ENCODE peak calls at places on chromosomes 5 and 9, in seven cellular contexts. H, J, X, V, L, W and F are unnamed samples.

GRCh38 chr9:97992219-97992618 is 9.1 kb downstream of the ANP32B start:
- DNase-seq in V (no peak), H (no peak), J (no peak), W (no peak), X (no peak), L (no peak), F (no peak)

GRCh38 chr5:115641948-115642347 is 16.1 kb upstream of the TMED7 start:
- DNase-seq in L (no peak), X (no peak), H (no peak), J (no peak), V (no peak), W (no peak), F (no peak)

GRCh38 chr9:27194401-27195091 is 85.5 kb downstream of the TEK start:
- DNase-seq in J (no peak), W (no peak), L (peak), H (no peak), X (no peak), V (no peak), F (peak)

GRCh38 chr5:77744116-77744515 is 32.0 kb downstream of the TBCA start:
- DNase-seq in J (no peak), L (no peak), X (no peak), W (no peak), H (no peak), V (no peak), F (no peak)

GRCh38 chr5:111772456-111772855 is 15.5 kb upstream of the NREP start:
- DNase-seq in V (no peak), X (no peak), L (no peak), W (peak), J (no peak), H (no peak), F (no peak)

GRCh38 chr5:12277504-12278192 is 373.4 kb upstream of the CTNND2 start:
- DNase-seq in L (no peak), V (no peak), X (no peak), H (no peak), J (no peak), W (no peak), F (no peak)

GRCh38 chr9:127877566-127877998 is at the start of gene AK1:
- DNase-seq in V (peak), H (peak), L (no peak), X (no peak), J (peak), W (peak), F (peak)

GRCh38 chr5:154288145-154288544 is 97.6 kb downstream of the GALNT10 start:
- DNase-seq in X (no peak), L (no peak), V (no peak), W (no peak), J (no peak), H (no peak), F (peak)

GRCh38 chr5:143106175-143106574 is 297.3 kb downstream of the NR3C1 start:
- DNase-seq in L (no peak), V (peak), H (no peak), W (no peak), X (peak), J (no peak), F (peak)

GRCh38 chr9:95772320-95773060 is 103.0 kb upstream of the ERCC6L2 start:
- DNase-seq in X (no peak), W (peak), V (no peak), H (no peak), L (no peak), J (no peak), F (peak)

GRCh38 chr5:59684388-59685003 is 209.0 kb downstream of the PDE4D start:
- DNase-seq in J (no peak), H (no peak), V (no peak), X (no peak), W (no peak), L (no peak), F (no peak)

GRCh38 chr9:22395585-22396205 is 50.9 kb upstream of the DMRTA1 start:
- DNase-seq in L (no peak), J (no peak), X (peak), V (no peak), H (no peak), W (no peak), F (no peak)

GRCh38 chr5:96823060-96823459 is 15.3 kb upstream of the ERAP1 start:
- DNase-seq in J (no peak), X (no peak), L (no peak), V (no peak), W (no peak), H (no peak), F (no peak)

GRCh38 chr5:14685757-14686156 is 21.2 kb downstream of the OTULIN start:
- DNase-seq in H (no peak), J (no peak), L (peak), W (no peak), X (no peak), V (no peak), F (peak)

GRCh38 chr5:17828709-17829108 is 194.4 kb downstream of the TAF11L14 start:
- DNase-seq in X (no peak), V (no peak), J (no peak), H (no peak), L (no peak), W (no peak), F (no peak)

GRCh38 chr9:116594552-116594951 is 92.6 kb upstream of the TRIM32 start:
- DNase-seq in J (no peak), V (no peak), X (no peak), W (no peak), H (no peak), L (peak), F (peak)

GRCh38 chr5:850511-851006 is at the start of gene ZDHHC11:
- DNase-seq in W (peak), J (peak), V (peak), L (no peak), H (no peak), X (no peak), F (no peak)

GRCh38 chr9:16864741-16865434 is 5.6 kb downstream of the BNC2 start:
- DNase-seq in X (no peak), W (no peak), V (no peak), L (no peak), J (no peak), H (no peak), F (peak)

GRCh38 chr5:102314328-102314727 is 18.2 kb upstream of the SLCO4C1 start:
- DNase-seq in H (no peak), V (no peak), L (no peak), X (no peak), W (no peak), J (no peak), F (no peak)

GRCh38 chr9:935348-935965 is 41.0 kb upstream of the DMRT3 start:
- DNase-seq in H (no peak), V (no peak), W (no peak), J (no peak), X (no peak), L (no peak), F (peak)

GRCh38 chr5:64869419-64869818 is 100.7 kb downstream of the CWC27 start:
- DNase-seq in J (no peak), W (no peak), X (no peak), H (no peak), L (peak), V (no peak), F (peak)

GRCh38 chr5:148725675-148726074 is 71.3 kb upstream of the HTR4 start:
- DNase-seq in W (no peak), H (no peak), L (no peak), X (no peak), J (no peak), V (no peak), F (no peak)

GRCh38 chr9:125694478-125694877 is 12.5 kb downstream of the MAPKAP1 start:
- DNase-seq in J (no peak), L (no peak), W (peak), H (no peak), V (no peak), X (no peak), F (no peak)

GRCh38 chr5:125484272-125485002 is 738.0 kb upstream of the ZNF608 start:
- DNase-seq in X (peak), L (peak), J (peak), H (peak), V (no peak), W (no peak), F (peak)

GRCh38 chr9:137198748-137199276 is 1.7 kb downstream of the TPRN start:
- DNase-seq in L (no peak), J (no peak), W (no peak), H (no peak), V (no peak), X (no peak), F (no peak)

GRCh38 chr5:34881246-34881645 is 34.1 kb downstream of the RAD1 start:
- DNase-seq in J (no peak), L (no peak), V (no peak), W (no peak), H (no peak), X (no peak), F (no peak)

GRCh38 chr9:13278368-13279246 is 885 bp downstream of the MPDZ start:
- DNase-seq in L (no peak), V (peak), X (no peak), J (peak), H (peak), W (peak), F (peak)

GRCh38 chr5:160468576-160468975 is 46.9 kb downstream of the PTTG1 start:
- DNase-seq in W (no peak), V (no peak), L (no peak), X (no peak), H (no peak), J (no peak), F (no peak)

GRCh38 chr9:108469654-108470053 is 386.1 kb downstream of the ACTL7B start:
- DNase-seq in X (no peak), J (no peak), V (no peak), H (no peak), W (no peak), L (no peak), F (peak)

GRCh38 chr9:129815278-129815677 is 8.7 kb downstream of the TOR1A start:
- DNase-seq in J (no peak), L (no peak), X (no peak), V (peak), W (no peak), H (no peak), F (no peak)

DNA sequence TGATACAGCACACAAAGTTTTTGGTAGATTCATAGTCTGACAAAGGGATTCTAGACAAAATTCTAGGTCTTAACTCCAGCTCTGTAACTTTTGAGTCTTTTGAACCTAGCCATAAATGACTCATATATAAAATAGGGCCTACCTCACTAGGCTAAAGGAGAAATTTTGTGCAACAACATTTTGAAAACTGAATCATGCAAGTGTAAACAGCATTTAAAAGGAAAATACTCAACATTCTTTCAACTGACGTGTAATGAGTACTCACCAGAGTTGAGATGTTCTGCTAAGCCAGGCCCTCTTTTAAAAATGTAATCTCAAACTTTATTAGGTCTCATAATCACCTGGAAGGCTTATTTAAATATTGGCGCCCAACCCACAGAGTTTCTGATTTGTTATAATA is 113.2 kb downstream of the STK32A start:
- DNase-seq in H (no peak), X (no peak), J (no peak), V (no peak), W (no peak), L (no peak), F (no peak)
- H3K4me3 ChIP-seq in H (no peak), X (no peak), J (no peak), V (no peak), W (no peak), L (no peak), F (no peak)

GRCh38 chr5:179986328-179986727 is 78.6 kb upstream of the TBC1D9B start:
- DNase-seq in H (no peak), L (no peak), W (no peak), J (no peak), X (peak), V (no peak), F (no peak)
- TF ChIP-seq CTCF in H (no peak), L (no peak), W (no peak), J (peak), X (peak), V (peak), F (no peak)

DNA sequence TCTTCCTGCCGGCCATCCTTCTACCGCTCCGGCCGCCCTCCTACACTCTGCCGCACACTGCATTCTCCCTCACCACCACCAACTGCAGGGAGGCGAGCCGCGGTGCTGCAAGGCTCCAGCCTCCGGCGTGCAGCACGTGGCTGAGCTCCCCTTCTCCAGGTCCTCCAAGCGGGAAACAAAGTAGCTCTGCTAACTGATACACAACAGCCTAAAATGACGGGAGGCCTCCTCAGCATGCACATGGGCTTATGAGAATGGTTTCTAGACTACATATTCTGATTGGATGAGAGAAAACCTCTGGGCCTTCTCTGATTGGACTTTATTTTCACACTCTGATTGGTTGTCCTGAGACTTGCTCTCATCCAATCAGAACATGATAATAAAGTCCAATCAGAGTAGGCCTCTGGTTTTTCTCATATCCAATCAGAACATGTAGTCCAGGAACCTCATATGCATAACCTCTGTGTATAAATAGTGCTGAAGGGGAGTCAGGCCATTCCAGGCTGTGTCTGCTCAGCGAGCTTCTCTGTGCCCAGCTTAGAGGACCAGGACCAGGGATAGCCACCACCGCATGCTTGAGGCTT is 27.0 kb upstream of the ZNF354B start:
- DNase-seq in L (no peak), V (no peak), J (no peak), H (no peak), W (no peak), X (no peak), F (no peak)
- H3K4me3 ChIP-seq in L (no peak), V (no peak), J (no peak), H (no peak), W (no peak), X (no peak), F (no peak)

GRCh38 chr9:80595192-80595591 is 1023.4 kb downstream of the TLE4 start:
- DNase-seq in W (no peak), X (no peak), J (no peak), V (no peak), L (no peak), H (no peak), F (no peak)
- TF ChIP-seq CTCF in W (peak), X (no peak), J (no peak), V (no peak), L (no peak), H (no peak), F (no peak)

DNA sequence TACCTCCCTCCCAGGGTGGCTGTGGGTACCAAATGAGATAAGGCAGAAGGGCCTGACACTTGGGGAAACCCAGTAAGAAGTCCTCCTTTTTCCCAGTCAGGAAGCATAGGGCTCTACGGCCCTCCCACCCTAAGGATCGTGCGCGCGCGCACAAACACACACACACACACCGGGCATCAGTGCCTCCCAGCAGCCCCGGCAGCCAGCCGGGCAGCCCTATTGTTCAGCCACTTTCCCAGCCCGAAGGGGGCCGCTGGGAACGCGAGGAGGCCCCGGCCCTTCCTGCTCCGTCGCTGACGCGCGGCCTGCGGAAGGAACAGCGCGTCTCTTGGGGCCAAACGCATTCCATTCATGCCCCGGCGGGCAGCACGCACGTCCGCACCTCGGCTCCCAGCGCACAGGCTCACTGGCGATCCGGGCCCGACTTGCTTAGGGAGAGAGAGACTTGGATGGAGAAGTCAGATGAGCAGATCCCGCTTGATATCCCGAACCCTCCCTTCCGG is 22.6 kb downstream of the DUSP1 start:
- DNase-seq in W (peak), H (peak), X (no peak), V (no peak), L (no peak), J (no peak), F (no peak)
- H3K4me3 ChIP-seq in W (peak), H (no peak), X (no peak), V (no peak), L (no peak), J (no peak), F (no peak)

GRCh38 chr9:72309366-72310133 is 55.5 kb downstream of the ZFAND5 start:
- DNase-seq in J (no peak), L (no peak), V (no peak), W (no peak), X (no peak), H (no peak), F (no peak)

GRCh38 chr9:72313507-72313906 is 51.5 kb downstream of the ZFAND5 start:
- DNase-seq in W (no peak), V (no peak), L (no peak), X (no peak), H (no peak), J (no peak), F (no peak)

GRCh38 chr9:72315510-72316287 is 49.3 kb downstream of the ZFAND5 start:
- DNase-seq in H (no peak), V (no peak), X (no peak), W (no peak), L (no peak), J (peak), F (peak)

GRCh38 chr9:72312563-72312962 is 52.4 kb downstream of the ZFAND5 start:
- DNase-seq in L (no peak), W (no peak), X (no peak), V (no peak), J (no peak), H (no peak), F (no peak)

DNA sequence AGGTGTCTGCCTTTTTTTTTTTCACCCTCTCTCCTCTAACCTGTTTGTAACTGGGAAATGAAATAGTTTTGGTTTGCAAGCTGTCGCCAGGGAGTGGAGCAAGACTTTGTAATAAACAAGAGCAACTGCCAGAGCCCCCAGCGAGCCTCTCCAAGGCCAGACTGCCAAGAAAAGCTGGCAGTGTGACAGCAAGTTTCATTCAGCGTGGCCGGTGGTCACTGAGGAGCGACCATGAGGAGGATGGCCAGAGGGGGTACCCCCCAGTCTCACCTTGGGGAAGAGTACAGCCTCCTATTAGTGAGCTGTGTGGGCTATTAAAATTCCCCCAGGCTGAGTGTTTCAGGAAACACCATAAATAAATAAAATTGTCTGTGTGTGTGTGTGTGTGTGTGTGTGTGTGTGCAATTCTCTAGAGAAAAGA is 49.9 kb downstream of the ZFAND5 start:
- DNase-seq in J (peak), L (no peak), X (no peak), V (peak), W (no peak), H (no peak), F (no peak)
- TF ChIP-seq CTCF in J (no peak), L (no peak), X (no peak), V (no peak), W (no peak), H (no peak), F (no peak)

GRCh38 chr5:156399323-156399722 is 72.4 kb downstream of the SGCD start:
- DNase-seq in W (no peak), H (no peak), X (no peak), L (no peak), J (no peak), V (no peak), F (no peak)
- H3K4me3 ChIP-seq in W (no peak), H (no peak), X (no peak), L (no peak), J (no peak), V (no peak), F (no peak)

GRCh38 chr9:74555015-74555414 is 57.9 kb downstream of the RORB start:
- DNase-seq in L (no peak), X (no peak), J (no peak), V (no peak), W (no peak), H (no peak), F (no peak)

GRCh38 chr9:74562611-74563010 is 65.5 kb downstream of the RORB start:
- DNase-seq in L (no peak), W (no peak), X (no peak), J (no peak), V (no peak), H (no peak), F (no peak)

GRCh38 chr9:74555625-74556024 is 58.5 kb downstream of the RORB start:
- DNase-seq in X (no peak), H (no peak), W (no peak), V (no peak), J (no peak), L (no peak), F (no peak)

GRCh38 chr9:74556685-74557084 is 59.5 kb downstream of the RORB start:
- DNase-seq in H (no peak), V (no peak), X (no peak), W (no peak), J (no peak), L (no peak), F (no peak)

DNA sequence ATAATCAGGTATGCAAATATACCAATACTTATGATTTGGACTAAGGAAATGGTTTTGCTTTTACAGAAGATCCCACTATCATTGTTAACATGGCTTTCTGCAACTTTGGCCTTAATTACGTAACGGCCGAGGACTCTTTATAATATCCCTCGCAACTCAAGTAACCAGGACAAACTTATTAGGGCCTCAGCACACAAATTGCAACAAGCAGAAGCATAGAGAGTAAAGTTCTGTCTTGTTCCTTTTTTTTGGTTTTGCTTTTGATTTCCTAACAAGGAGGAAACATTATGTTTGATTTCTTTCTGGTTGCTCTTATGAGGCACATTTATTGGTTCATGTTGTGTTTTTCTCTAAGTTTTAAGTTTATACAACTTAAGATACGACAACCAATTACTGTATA is 60.4 kb downstream of the RORB start:
- DNase-seq in H (no peak), V (no peak), X (no peak), J (no peak), L (no peak), W (no peak), F (no peak)
- TF ChIP-seq CTCF in H (no peak), V (no peak), X (no peak), J (no peak), L (no peak), W (no peak), F (no peak)

GRCh38 chr5:135537745-135538144 is 2.0 kb upstream of the NEUROG1 start:
- DNase-seq in V (no peak), J (no peak), X (no peak), W (no peak), H (peak), L (no peak), F (no peak)

GRCh38 chr5:135537271-135537670 is 1.5 kb upstream of the NEUROG1 start:
- DNase-seq in J (no peak), V (no peak), H (peak), L (no peak), W (no peak), X (no peak), F (no peak)

GRCh38 chr5:135535420-135535819 is 344 bp downstream of the NEUROG1 start:
- DNase-seq in X (no peak), V (no peak), W (no peak), H (no peak), J (no peak), L (no peak), F (no peak)

GRCh38 chr5:135534609-135535419 is 950 bp downstream of the NEUROG1 start:
- DNase-seq in V (no peak), J (no peak), L (no peak), H (peak), W (peak), X (no peak), F (no peak)

GRCh38 chr5:135535820-135536801 is at the start of gene NEUROG1:
- DNase-seq in J (no peak), L (no peak), X (no peak), W (peak), H (peak), V (no peak), F (no peak)
- H3K4me3 ChIP-seq in J (no peak), L (no peak), X (no peak), W (peak), H (peak), V (no peak), F (no peak)

GRCh38 chr5:139251281-139251687 is 42.3 kb upstream of the MATR3 start:
- DNase-seq in J (no peak), W (no peak), L (no peak), H (no peak), V (no peak), X (no peak), F (no peak)
- TF ChIP-seq CTCF in J (peak), W (no peak), L (peak), H (peak), V (no peak), X (peak), F (peak)